ENCODE peak calls at places on chromosomes 1 and 21, in five cellular contexts. J is glutamatergic neuron, W is KBM-7, T is NCI-H1694 treated with DMSO at 0.1 percent for 48 hours, O is AG20443. Y is an unnamed sample.
A peak's percentile ranks its signal among the peaks of the same experiment; 100 is the strongest.

GRCh38 chr21:24899138-24899537 is 708.1 kb downstream of the MRPL39 start:
- DNase-seq in J (no peak), W (no peak), T (no peak), O (no peak), Y (no peak)

GRCh38 chr1:8878448-8879347 is at the start of gene ENO1:
- DNase-seq in J (peak; percentile 99), W (peak; percentile 99), T (peak; percentile 67), O (peak; percentile 97), Y (peak; percentile 96)

GRCh38 chr1:20380616-20381035 is 90.0 kb downstream of the VWA5B1 start:
- DNase-seq in J (peak; percentile 47), W (no peak), T (no peak), O (peak; percentile 82), Y (peak; percentile 28)

GRCh38 chr1:3650248-3651010 is 526 bp upstream of the WRAP73 start:
- DNase-seq in J (peak; percentile 15), W (no peak), T (no peak), O (no peak), Y (no peak)

GRCh38 chr21:44930543-44930981 is 9.3 kb upstream of the SLX9 start:
- DNase-seq in J (no peak), W (no peak), T (no peak), O (no peak), Y (no peak)

GRCh38 chr1:110494036-110494435 is 24.9 kb downstream of the KCNA10 start:
- DNase-seq in J (no peak), W (no peak), T (no peak), O (no peak), Y (no peak)

GRCh38 chr1:232012773-232013386 is 386.3 kb downstream of the DISC1 start:
- DNase-seq in J (no peak), W (no peak), T (no peak), O (peak; percentile 80), Y (no peak)

GRCh38 chr1:171801395-171801990 is 20.0 kb downstream of the METTL13 start:
- DNase-seq in J (no peak), W (peak; percentile 66), T (peak; percentile 47), O (peak; percentile 60), Y (peak; percentile 55)

GRCh38 chr1:193019442-193020026 is 39.6 kb downstream of the UCHL5 start:
- DNase-seq in J (no peak), W (peak; percentile 45), T (peak; percentile 56), O (peak; percentile 23), Y (no peak)

GRCh38 chr1:151945725-151946365 is 36.5 kb upstream of the THEM4 start:
- DNase-seq in J (peak; percentile 33), W (peak; percentile 82), T (peak; percentile 28), O (peak; percentile 94), Y (peak; percentile 13)

GRCh38 chr1:33435096-33435820 is 4.4 kb upstream of the PHC2 start:
- DNase-seq in J (no peak), W (no peak), T (peak; percentile 29), O (no peak), Y (no peak)

GRCh38 chr1:34303218-34303617 is 126.5 kb downstream of the C1orf94 start:
- DNase-seq in J (no peak), W (no peak), T (no peak), O (no peak), Y (no peak)

Y was measured in C1 segment of cervical spinal cord.